ENCODE peak calls at places on chromosomes 3 and 15, in ten cellular contexts. O is tibial nerve, J is H1, F is transverse colon, I is ovary, Z is A549, B is stomach, W is upper lobe of left lung, D is SK-N-SH, A is K562. V is an unnamed sample.

GRCh38 chr15:76324066-76324465 is 12.5 kb upstream of the ISL2 start:
- DNase-seq in O (no peak), J (no peak), F (no peak), I (no peak), Z (no peak), B (no peak), W (no peak), D (no peak), A (no peak), V (no peak)

GRCh38 chr15:99977945-99978344 is 244.7 kb upstream of the LYSMD4 start:
- DNase-seq in O (no peak), J (no peak), F (no peak), I (no peak), Z (no peak), B (no peak), W (no peak), D (no peak), A (no peak), V (no peak)

GRCh38 chr3:134651347-134652041 is 672 bp upstream of the KY start:
- DNase-seq in O (no peak), J (no peak), F (peak), I (peak), Z (no peak), B (peak), W (peak), D (no peak), A (no peak), V (peak)

GRCh38 chr3:42067324-42067723 is 23.8 kb upstream of the TRAK1 start:
- DNase-seq in O (no peak), J (no peak), F (no peak), I (no peak), Z (no peak), B (no peak), W (no peak), D (no peak), A (no peak), V (no peak)

GRCh38 chr3:48561045-48561736 is 2.4 kb downstream of the UCN2 start:
- DNase-seq in O (no peak), J (peak), F (peak), I (peak), Z (no peak), B (peak), W (peak), D (peak), A (peak), V (no peak)

GRCh38 chr3:127865941-127866340 is 43.6 kb upstream of the MGLL start:
- DNase-seq in O (no peak), J (no peak), F (no peak), I (no peak), Z (no peak), B (no peak), W (no peak), D (no peak), A (no peak), V (no peak)

GRCh38 chr3:196320110-196320509 is 2.1 kb upstream of the DYNLT2B start:
- DNase-seq in O (no peak), J (no peak), F (no peak), I (no peak), Z (no peak), B (no peak), W (no peak), D (no peak), A (no peak), V (no peak)

GRCh38 chr3:149306751-149307434 is 26.5 kb downstream of the TM4SF18 start:
- DNase-seq in O (no peak), J (no peak), F (no peak), I (no peak), Z (no peak), B (no peak), W (no peak), D (no peak), A (no peak), V (no peak)

GRCh38 chr3:102089182-102089581 is 239.9 kb downstream of the NFKBIZ start:
- DNase-seq in O (no peak), J (no peak), F (no peak), I (no peak), Z (no peak), B (no peak), W (no peak), D (no peak), A (no peak), V (no peak)

GRCh38 chr3:191476053-191476787 is 15.3 kb downstream of the PYDC2 start:
- DNase-seq in O (no peak), J (no peak), F (no peak), I (no peak), Z (no peak), B (no peak), W (no peak), D (no peak), A (no peak), V (no peak)

GRCh38 chr15:64024172-64025050 is 21.9 kb downstream of the DAPK2 start:
- DNase-seq in O (no peak), J (no peak), F (peak), I (no peak), Z (no peak), B (no peak), W (no peak), D (no peak), A (no peak), V (no peak)

GRCh38 chr3:16148783-16149182 is 25.7 kb upstream of the GALNT15 start:
- DNase-seq in O (peak), J (no peak), F (peak), I (peak), Z (no peak), B (peak), W (peak), D (no peak), A (no peak), V (peak)

GRCh38 chr3:10198761-10199688 is 34.3 kb downstream of the IRAK2 start:
- DNase-seq in O (no peak), J (no peak), F (peak), I (no peak), Z (peak), B (peak), W (peak), D (no peak), A (peak), V (no peak)

GRCh38 chr3:45994661-45995369 is 809 bp downstream of the FYCO1 start:
- DNase-seq in O (no peak), J (no peak), F (peak), I (peak), Z (peak), B (no peak), W (peak), D (peak), A (peak), V (no peak)

GRCh38 chr15:69145149-69145693 is 15.2 kb upstream of the GLCE start:
- DNase-seq in O (no peak), J (no peak), F (no peak), I (no peak), Z (no peak), B (no peak), W (no peak), D (no peak), A (no peak), V (no peak)

GRCh38 chr3:79113821-79114220 is 654.0 kb downstream of the ROBO1 start:
- DNase-seq in O (no peak), J (no peak), F (no peak), I (no peak), Z (no peak), B (no peak), W (no peak), D (no peak), A (no peak), V (no peak)

GRCh38 chr15:70195808-70196304 is 98.1 kb upstream of the TLE3 start:
- DNase-seq in O (peak), J (no peak), F (peak), I (peak), Z (peak), B (peak), W (peak), D (peak), A (peak), V (no peak)
- TF ChIP-seq EP300 in O (peak), J (no peak), F (no peak), I (no peak), Z (no peak), B (peak), W (no peak), D (no peak), A (no peak), V (no peak)

GRCh38 chr15:38427380-38427779 is 26.5 kb upstream of the FAM98B start:
- DNase-seq in O (no peak), J (no peak), F (no peak), I (no peak), Z (no peak), B (no peak), W (no peak), D (no peak), A (no peak), V (no peak)

GRCh38 chr15:38425269-38425668 is 28.7 kb upstream of the FAM98B start:
- DNase-seq in O (no peak), J (no peak), F (no peak), I (no peak), Z (no peak), B (no peak), W (no peak), D (no peak), A (no peak), V (no peak)

DNA sequence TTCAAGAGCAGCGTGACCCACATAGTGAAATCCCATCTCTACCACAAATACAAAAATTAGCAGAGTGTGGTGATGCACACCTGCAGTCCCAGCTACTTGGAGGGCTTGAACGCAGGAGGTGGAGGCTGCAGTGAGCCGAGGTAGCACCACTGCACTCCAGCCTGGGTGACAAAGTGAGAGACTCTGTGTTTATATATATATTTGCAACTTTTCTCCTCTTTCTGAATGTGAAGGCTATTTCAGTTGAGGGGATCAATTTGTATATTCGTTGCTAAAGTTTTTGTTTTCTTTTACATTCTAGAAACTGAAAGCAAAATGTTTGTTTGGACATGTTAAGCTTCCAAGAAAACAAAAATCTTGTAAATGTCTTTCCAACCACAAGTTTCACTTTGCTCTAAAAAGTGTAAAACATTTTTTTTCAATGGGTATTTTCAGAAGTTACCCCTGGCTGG is 29.8 kb upstream of the FAM98B start:
- DNase-seq in O (no peak), J (no peak), F (peak), I (no peak), Z (no peak), B (no peak), W (no peak), D (no peak), A (no peak), V (no peak)
- TF ChIP-seq EP300 in O (no peak), J (no peak), F (no peak), I (no peak), Z (no peak), B (no peak), W (no peak), D (no peak), A (no peak), V (no peak)

GRCh38 chr3:144636833-144637232 is 665.2 kb downstream of the DIPK2A start:
- DNase-seq in O (no peak), J (peak), F (no peak), I (no peak), Z (peak), B (no peak), W (no peak), D (no peak), A (no peak), V (no peak)
- TF ChIP-seq EP300 in O (no peak), J (no peak), F (no peak), I (no peak), Z (no peak), B (no peak), W (no peak), D (no peak), A (no peak), V (no peak)

GRCh38 chr15:67765706-67766105 is 59.6 kb upstream of the SKOR1 start:
- DNase-seq in O (no peak), J (no peak), F (no peak), I (no peak), Z (no peak), B (no peak), W (no peak), D (no peak), A (no peak), V (no peak)
- TF ChIP-seq EP300 in O (no peak), J (no peak), F (no peak), I (no peak), Z (no peak), B (no peak), W (no peak), D (no peak), A (no peak), V (no peak)

GRCh38 chr3:143163562-143163961 is 44.0 kb downstream of the CHST2 start:
- DNase-seq in O (no peak), J (no peak), F (no peak), I (no peak), Z (no peak), B (no peak), W (no peak), D (peak), A (no peak), V (no peak)

GRCh38 chr3:143158549-143158988 is 39.0 kb downstream of the CHST2 start:
- DNase-seq in O (no peak), J (no peak), F (no peak), I (no peak), Z (no peak), B (no peak), W (no peak), D (no peak), A (no peak), V (no peak)

GRCh38 chr3:143155756-143156155 is 36.2 kb downstream of the CHST2 start:
- DNase-seq in O (no peak), J (no peak), F (no peak), I (no peak), Z (no peak), B (no peak), W (no peak), D (no peak), A (no peak), V (no peak)

GRCh38 chr3:143157957-143158548 is 38.5 kb downstream of the CHST2 start:
- DNase-seq in O (no peak), J (no peak), F (no peak), I (no peak), Z (no peak), B (no peak), W (no peak), D (no peak), A (no peak), V (no peak)
- TF ChIP-seq EP300 in O (no peak), J (no peak), F (no peak), I (no peak), Z (no peak), B (no peak), W (no peak), D (no peak), A (no peak), V (no peak)

V was measured in esophagus muscularis mucosa.